ENCODE peak calls at places on chromosomes 2 and 18, in seven cellular contexts. One of them, this sample, is unnamed.

GRCh38 chr2:28252308-28252707 is 140.3 kb upstream of the FOSL2 start:
- DNase-seq in iris pigment epithelial cell: no peak
- DNase-seq in GM03348: no peak
- DNase-seq in fibroblast of pulmonary artery: no peak
- DNase-seq in iPS-NIHi11: no peak
- DNase-seq in A673: no peak
- DNase-seq in Calu3: no peak
- DNase-seq in this sample: no peak

GRCh38 chr18:55415258-55415871 is 172.6 kb downstream of the TCF4 start:
- DNase-seq in iris pigment epithelial cell: peak; percentile 86
- DNase-seq in GM03348: peak; percentile 72
- DNase-seq in fibroblast of pulmonary artery: peak; percentile 93
- DNase-seq in iPS-NIHi11: peak; percentile 70
- DNase-seq in A673: peak; percentile 87
- DNase-seq in Calu3: peak; percentile 78
- DNase-seq in this sample: peak; percentile 48

GRCh38 chr2:30784682-30785081 is 22.6 kb downstream of the CAPN13 start:
- DNase-seq in iris pigment epithelial cell: no peak
- DNase-seq in GM03348: no peak
- DNase-seq in fibroblast of pulmonary artery: no peak
- DNase-seq in iPS-NIHi11: no peak
- DNase-seq in A673: no peak
- DNase-seq in Calu3: no peak
- DNase-seq in this sample: no peak

GRCh38 chr2:133884739-133885381 is 316.6 kb upstream of the NCKAP5 start:
- DNase-seq in iris pigment epithelial cell: peak; percentile 37
- DNase-seq in GM03348: peak; percentile 42
- DNase-seq in fibroblast of pulmonary artery: peak; percentile 22
- DNase-seq in iPS-NIHi11: no peak
- DNase-seq in A673: peak; percentile 33
- DNase-seq in Calu3: no peak
- DNase-seq in this sample: no peak

GRCh38 chr18:2988041-2988794 is 24.7 kb downstream of the LPIN2 start:
- DNase-seq in iris pigment epithelial cell: peak; percentile 91
- DNase-seq in GM03348: peak; percentile 73
- DNase-seq in fibroblast of pulmonary artery: peak; percentile 82
- DNase-seq in iPS-NIHi11: no peak
- DNase-seq in A673: no peak
- DNase-seq in Calu3: no peak
- DNase-seq in this sample: peak; percentile 38

GRCh38 chr2:53460347-53460746 is 307.3 kb upstream of the CHAC2 start:
- DNase-seq in iris pigment epithelial cell: no peak
- DNase-seq in GM03348: no peak
- DNase-seq in fibroblast of pulmonary artery: no peak
- DNase-seq in iPS-NIHi11: no peak
- DNase-seq in A673: peak; percentile 33
- DNase-seq in Calu3: peak; percentile 70
- DNase-seq in this sample: no peak

GRCh38 chr2:102137138-102137537 is 5.4 kb upstream of the IL1R1 start:
- DNase-seq in iris pigment epithelial cell: no peak
- DNase-seq in GM03348: no peak
- DNase-seq in fibroblast of pulmonary artery: no peak
- DNase-seq in iPS-NIHi11: no peak
- DNase-seq in A673: no peak
- DNase-seq in Calu3: no peak
- DNase-seq in this sample: no peak

GRCh38 chr2:14567561-14567960 is 65.0 kb upstream of the LRATD1 start:
- DNase-seq in iris pigment epithelial cell: peak; percentile 9
- DNase-seq in GM03348: no peak
- DNase-seq in fibroblast of pulmonary artery: no peak
- DNase-seq in iPS-NIHi11: no peak
- DNase-seq in A673: no peak
- DNase-seq in Calu3: no peak
- DNase-seq in this sample: no peak

GRCh38 chr2:239305771-239306170 is 95.0 kb downstream of the HDAC4 start:
- DNase-seq in iris pigment epithelial cell: no peak
- DNase-seq in GM03348: no peak
- DNase-seq in fibroblast of pulmonary artery: no peak
- DNase-seq in iPS-NIHi11: no peak
- DNase-seq in A673: no peak
- DNase-seq in Calu3: no peak
- DNase-seq in this sample: no peak

GRCh38 chr2:138497294-138497693 is 4.3 kb upstream of the SPOPL start:
- DNase-seq in iris pigment epithelial cell: no peak
- DNase-seq in GM03348: no peak
- DNase-seq in fibroblast of pulmonary artery: no peak
- DNase-seq in iPS-NIHi11: no peak
- DNase-seq in A673: no peak
- DNase-seq in Calu3: no peak
- DNase-seq in this sample: no peak

GRCh38 chr2:113240915-113241911 is 37.5 kb downstream of the PAX8 start:
- DNase-seq in iris pigment epithelial cell: peak; percentile 96
- DNase-seq in GM03348: peak; percentile 94
- DNase-seq in fibroblast of pulmonary artery: peak; percentile 98
- DNase-seq in iPS-NIHi11: no peak
- DNase-seq in A673: peak; percentile 64
- DNase-seq in Calu3: peak; percentile 89
- DNase-seq in this sample: peak; percentile 94

GRCh38 chr2:147430408-147430807 is 414.4 kb upstream of the ACVR2A start:
- DNase-seq in iris pigment epithelial cell: no peak
- DNase-seq in GM03348: no peak
- DNase-seq in fibroblast of pulmonary artery: no peak
- DNase-seq in iPS-NIHi11: no peak
- DNase-seq in A673: no peak
- DNase-seq in Calu3: peak; percentile 79
- DNase-seq in this sample: no peak

GRCh38 chr18:76708036-76708726 is 114.2 kb upstream of the ZNF236 start:
- DNase-seq in iris pigment epithelial cell: no peak
- DNase-seq in GM03348: no peak
- DNase-seq in fibroblast of pulmonary artery: no peak
- DNase-seq in iPS-NIHi11: no peak
- DNase-seq in A673: no peak
- DNase-seq in Calu3: no peak
- DNase-seq in this sample: no peak

GRCh38 chr2:72993147-72993546 is 75.8 kb downstream of the EMX1 start:
- DNase-seq in iris pigment epithelial cell: peak; percentile 9
- DNase-seq in GM03348: peak; percentile 82
- DNase-seq in fibroblast of pulmonary artery: peak; percentile 49
- DNase-seq in iPS-NIHi11: peak; percentile 93
- DNase-seq in A673: peak; percentile 45
- DNase-seq in Calu3: peak; percentile 55
- DNase-seq in this sample: no peak

GRCh38 chr2:225735844-225736243 is 336.3 kb downstream of the NYAP2 start:
- DNase-seq in iris pigment epithelial cell: peak; percentile 96
- DNase-seq in GM03348: peak; percentile 42
- DNase-seq in fibroblast of pulmonary artery: peak; percentile 91
- DNase-seq in iPS-NIHi11: no peak
- DNase-seq in A673: peak; percentile 86
- DNase-seq in Calu3: peak; percentile 27
- DNase-seq in this sample: peak; percentile 70

GRCh38 chr18:46073474-46074331 is 1.6 kb upstream of the PSTPIP2 start:
- DNase-seq in iris pigment epithelial cell: peak; percentile 72
- DNase-seq in GM03348: peak; percentile 73
- DNase-seq in fibroblast of pulmonary artery: peak; percentile 80
- DNase-seq in iPS-NIHi11: peak; percentile 48
- DNase-seq in A673: peak; percentile 83
- DNase-seq in Calu3: peak; percentile 72
- DNase-seq in this sample: no peak

GRCh38 chr2:19746611-19747309 is 155.0 kb downstream of the TTC32 start:
- DNase-seq in iris pigment epithelial cell: peak; percentile 22
- DNase-seq in GM03348: peak; percentile 54
- DNase-seq in fibroblast of pulmonary artery: no peak
- DNase-seq in iPS-NIHi11: peak; percentile 87
- DNase-seq in A673: peak; percentile 35
- DNase-seq in Calu3: peak; percentile 63
- DNase-seq in this sample: no peak

GRCh38 chr18:48409591-48410094 is 460 bp upstream of the ZBTB7C start:
- DNase-seq in iris pigment epithelial cell: no peak
- DNase-seq in GM03348: peak; percentile 55
- DNase-seq in fibroblast of pulmonary artery: no peak
- DNase-seq in iPS-NIHi11: peak; percentile 43
- DNase-seq in A673: peak; percentile 44
- DNase-seq in Calu3: peak; percentile 15
- DNase-seq in this sample: no peak

GRCh38 chr2:55014962-55015939 is 35.0 kb downstream of the RTN4 start:
- DNase-seq in iris pigment epithelial cell: peak; percentile 66
- DNase-seq in GM03348: peak; percentile 77
- DNase-seq in fibroblast of pulmonary artery: peak; percentile 81
- DNase-seq in iPS-NIHi11: peak; percentile 29
- DNase-seq in A673: peak; percentile 83
- DNase-seq in Calu3: peak; percentile 62
- DNase-seq in this sample: peak; percentile 21

GRCh38 chr2:43073373-43073772 is 153.0 kb downstream of the ZFP36L2 start:
- DNase-seq in iris pigment epithelial cell: peak; percentile 83
- DNase-seq in GM03348: peak; percentile 42
- DNase-seq in fibroblast of pulmonary artery: peak; percentile 60
- DNase-seq in iPS-NIHi11: no peak
- DNase-seq in A673: peak; percentile 59
- DNase-seq in Calu3: no peak
- DNase-seq in this sample: no peak

GRCh38 chr18:28175047-28175929 is 1.6 kb downstream of the CDH2 start:
- DNase-seq in iris pigment epithelial cell: peak; percentile 62
- DNase-seq in GM03348: peak; percentile 78
- DNase-seq in fibroblast of pulmonary artery: peak; percentile 65
- DNase-seq in iPS-NIHi11: peak; percentile 48
- DNase-seq in A673: no peak
- DNase-seq in Calu3: no peak
- DNase-seq in this sample: no peak

GRCh38 chr2:169026056-169026455 is 5.1 kb downstream of the ABCB11 start:
- DNase-seq in iris pigment epithelial cell: peak; percentile 25
- DNase-seq in GM03348: no peak
- DNase-seq in fibroblast of pulmonary artery: no peak
- DNase-seq in iPS-NIHi11: no peak
- DNase-seq in A673: no peak
- DNase-seq in Calu3: no peak
- DNase-seq in this sample: no peak

GRCh38 chr2:219605607-219605954 is 7.9 kb downstream of the STK11IP start:
- DNase-seq in iris pigment epithelial cell: no peak
- DNase-seq in GM03348: no peak
- DNase-seq in fibroblast of pulmonary artery: no peak
- DNase-seq in iPS-NIHi11: no peak
- DNase-seq in A673: no peak
- DNase-seq in Calu3: no peak
- DNase-seq in this sample: no peak

GRCh38 chr2:197873293-197873701 is 68.9 kb downstream of the PLCL1 start:
- DNase-seq in iris pigment epithelial cell: peak; percentile 26
- DNase-seq in GM03348: peak; percentile 11
- DNase-seq in fibroblast of pulmonary artery: peak; percentile 35
- DNase-seq in iPS-NIHi11: peak; percentile 24
- DNase-seq in A673: no peak
- DNase-seq in Calu3: no peak
- DNase-seq in this sample: peak; percentile 32

GRCh38 chr18:78984941-78985784 is 5.5 kb downstream of the SALL3 start:
- DNase-seq in iris pigment epithelial cell: peak; percentile 7
- DNase-seq in GM03348: no peak
- DNase-seq in fibroblast of pulmonary artery: peak; percentile 29
- DNase-seq in iPS-NIHi11: peak; percentile 50
- DNase-seq in A673: no peak
- DNase-seq in Calu3: no peak
- DNase-seq in this sample: no peak

GRCh38 chr2:107018366-107018765 is 132.4 kb upstream of the ST6GAL2 start:
- DNase-seq in iris pigment epithelial cell: no peak
- DNase-seq in GM03348: no peak
- DNase-seq in fibroblast of pulmonary artery: no peak
- DNase-seq in iPS-NIHi11: no peak
- DNase-seq in A673: no peak
- DNase-seq in Calu3: no peak
- DNase-seq in this sample: no peak

GRCh38 chr2:68414862-68415261 is 49.8 kb downstream of the PLEK start:
- DNase-seq in iris pigment epithelial cell: no peak
- DNase-seq in GM03348: no peak
- DNase-seq in fibroblast of pulmonary artery: no peak
- DNase-seq in iPS-NIHi11: peak; percentile 17
- DNase-seq in A673: no peak
- DNase-seq in Calu3: no peak
- DNase-seq in this sample: no peak

GRCh38 chr2:167945660-167946366 is 301.6 kb downstream of the STK39 start:
- DNase-seq in iris pigment epithelial cell: no peak
- DNase-seq in GM03348: no peak
- DNase-seq in fibroblast of pulmonary artery: no peak
- DNase-seq in iPS-NIHi11: no peak
- DNase-seq in A673: no peak
- DNase-seq in Calu3: no peak
- DNase-seq in this sample: no peak

GRCh38 chr2:234913208-234913626 is 38.6 kb upstream of the SH3BP4 start:
- DNase-seq in iris pigment epithelial cell: no peak
- DNase-seq in GM03348: no peak
- DNase-seq in fibroblast of pulmonary artery: no peak
- DNase-seq in iPS-NIHi11: no peak
- DNase-seq in A673: no peak
- DNase-seq in Calu3: no peak
- DNase-seq in this sample: peak; percentile 60

This sample was measured in AG04450.